ENCODE peak calls at places on chromosomes 13 and 19, in four cellular contexts. One of them, this sample, is unnamed.

GRCh38 chr19:3125900-3126524 is 9.8 kb upstream of the GNA15 start:
- DNase-seq in WTC11: peak
- DNase-seq in glutamatergic neuron: peak
- DNase-seq in Panc1: peak
- DNase-seq in this sample: peak

GRCh38 chr13:24147570-24147963 is 13.0 kb upstream of the SPATA13 start:
- DNase-seq in WTC11: no peak
- DNase-seq in Panc1: no peak
- DNase-seq in glutamatergic neuron: no peak
- DNase-seq in this sample: no peak

GRCh38 chr13:101941095-101941777 is 460.6 kb downstream of the FGF14 start:
- DNase-seq in Panc1: no peak
- DNase-seq in glutamatergic neuron: peak
- DNase-seq in WTC11: no peak
- DNase-seq in this sample: no peak

GRCh38 chr19:33794578-33795369 is 1.9 kb upstream of the KCTD15 start:
- DNase-seq in glutamatergic neuron: no peak
- DNase-seq in WTC11: peak
- DNase-seq in Panc1: no peak
- DNase-seq in this sample: no peak

GRCh38 chr19:44212865-44213346 is 574 bp downstream of the ZNF227 start:
- DNase-seq in glutamatergic neuron: no peak
- DNase-seq in Panc1: no peak
- DNase-seq in WTC11: no peak
- DNase-seq in this sample: no peak

GRCh38 chr13:32548837-32549236 is 10.2 kb upstream of the N4BP2L2 start:
- DNase-seq in glutamatergic neuron: no peak
- DNase-seq in WTC11: no peak
- DNase-seq in Panc1: no peak
- DNase-seq in this sample: no peak

GRCh38 chr13:112119192-112120030 is 52.5 kb downstream of the SOX1 start:
- DNase-seq in WTC11: no peak
- DNase-seq in glutamatergic neuron: no peak
- DNase-seq in Panc1: no peak
- DNase-seq in this sample: no peak

GRCh38 chr19:49952475-49952829 is 8.5 kb downstream of the SIGLEC11 start:
- DNase-seq in WTC11: no peak
- DNase-seq in Panc1: no peak
- DNase-seq in glutamatergic neuron: no peak
- DNase-seq in this sample: no peak

GRCh38 chr13:75507027-75508001 is 25.3 kb upstream of the TBC1D4 start:
- DNase-seq in Panc1: no peak
- DNase-seq in WTC11: no peak
- DNase-seq in glutamatergic neuron: no peak
- DNase-seq in this sample: no peak

GRCh38 chr13:40732658-40733057 is 38.3 kb downstream of the MRPS31 start:
- DNase-seq in Panc1: no peak
- DNase-seq in WTC11: no peak
- DNase-seq in glutamatergic neuron: no peak
- DNase-seq in this sample: no peak

GRCh38 chr19:18346091-18346490 is 5.7 kb downstream of the PGPEP1 start:
- DNase-seq in WTC11: peak
- DNase-seq in glutamatergic neuron: no peak
- DNase-seq in Panc1: no peak
- DNase-seq in this sample: no peak
- TF ChIP-seq CTCF in WTC11: no peak
- TF ChIP-seq CTCF in glutamatergic neuron: peak
- TF ChIP-seq CTCF in Panc1: no peak
- TF ChIP-seq CTCF in this sample: no peak

GRCh38 chr13:103758222-103758621 is 692.0 kb upstream of the SLC10A2 start:
- DNase-seq in WTC11: no peak
- DNase-seq in Panc1: no peak
- DNase-seq in glutamatergic neuron: no peak
- DNase-seq in this sample: no peak

GRCh38 chr13:103757361-103757760 is 691.1 kb upstream of the SLC10A2 start:
- DNase-seq in Panc1: no peak
- DNase-seq in glutamatergic neuron: no peak
- DNase-seq in WTC11: no peak
- DNase-seq in this sample: no peak

DNA sequence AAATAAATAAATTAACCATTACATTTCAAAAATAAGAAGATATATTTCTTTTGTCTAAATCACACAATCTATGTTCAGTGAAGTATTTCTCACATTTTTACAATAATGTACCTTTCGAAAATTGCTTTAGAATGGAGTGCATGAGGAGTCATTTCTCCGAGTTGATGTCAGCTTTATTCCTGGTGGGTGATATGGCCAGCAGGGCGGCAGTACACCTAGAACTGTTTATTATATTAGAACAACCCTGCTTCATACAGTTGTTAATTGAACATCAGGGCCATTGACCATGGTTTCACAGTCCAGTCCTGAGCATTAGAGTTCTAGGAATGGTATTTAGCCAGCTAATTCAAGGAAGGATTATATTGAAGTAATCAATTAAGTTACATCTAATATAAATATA is 696.3 kb upstream of the SLC10A2 start:
- DNase-seq in Panc1: no peak
- DNase-seq in WTC11: no peak
- DNase-seq in glutamatergic neuron: no peak
- DNase-seq in this sample: no peak
- TF ChIP-seq CTCF in Panc1: no peak
- TF ChIP-seq CTCF in WTC11: no peak
- TF ChIP-seq CTCF in glutamatergic neuron: peak
- TF ChIP-seq CTCF in this sample: no peak

DNA sequence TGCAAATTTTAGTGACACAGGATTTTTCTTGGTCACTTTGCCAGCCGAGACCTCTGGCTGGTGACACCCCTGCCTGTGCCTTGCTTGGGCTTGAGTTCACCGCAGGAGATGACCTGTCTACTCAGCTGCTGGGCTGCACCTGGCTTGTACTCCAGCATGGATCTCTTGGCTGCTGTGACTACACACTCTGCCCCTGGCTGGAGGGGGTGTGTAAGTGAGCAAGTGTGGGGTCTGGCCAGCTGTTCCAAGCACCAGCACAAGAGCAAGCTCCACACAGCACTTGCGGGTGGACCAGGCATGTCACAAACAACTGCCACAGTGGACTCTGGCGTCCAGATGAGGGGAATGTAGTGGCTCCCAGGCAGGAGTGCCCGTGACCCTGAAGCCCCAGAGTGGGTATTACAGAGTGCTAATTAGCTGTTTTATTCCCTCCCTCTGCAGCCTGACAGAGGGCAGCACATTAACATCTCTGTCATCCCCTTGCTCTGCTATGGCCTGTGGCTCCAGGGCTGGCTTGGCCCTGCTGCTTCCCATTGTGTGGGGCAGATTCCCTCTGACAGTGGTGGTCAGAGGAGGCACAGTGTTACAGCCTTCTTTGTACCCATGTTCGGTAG is 1387.2 kb downstream of the OLFM4 start:
- DNase-seq in WTC11: peak
- DNase-seq in glutamatergic neuron: no peak
- DNase-seq in Panc1: no peak
- DNase-seq in this sample: no peak
- TF ChIP-seq CTCF in WTC11: no peak
- TF ChIP-seq CTCF in glutamatergic neuron: no peak
- TF ChIP-seq CTCF in Panc1: no peak
- TF ChIP-seq CTCF in this sample: no peak

DNA sequence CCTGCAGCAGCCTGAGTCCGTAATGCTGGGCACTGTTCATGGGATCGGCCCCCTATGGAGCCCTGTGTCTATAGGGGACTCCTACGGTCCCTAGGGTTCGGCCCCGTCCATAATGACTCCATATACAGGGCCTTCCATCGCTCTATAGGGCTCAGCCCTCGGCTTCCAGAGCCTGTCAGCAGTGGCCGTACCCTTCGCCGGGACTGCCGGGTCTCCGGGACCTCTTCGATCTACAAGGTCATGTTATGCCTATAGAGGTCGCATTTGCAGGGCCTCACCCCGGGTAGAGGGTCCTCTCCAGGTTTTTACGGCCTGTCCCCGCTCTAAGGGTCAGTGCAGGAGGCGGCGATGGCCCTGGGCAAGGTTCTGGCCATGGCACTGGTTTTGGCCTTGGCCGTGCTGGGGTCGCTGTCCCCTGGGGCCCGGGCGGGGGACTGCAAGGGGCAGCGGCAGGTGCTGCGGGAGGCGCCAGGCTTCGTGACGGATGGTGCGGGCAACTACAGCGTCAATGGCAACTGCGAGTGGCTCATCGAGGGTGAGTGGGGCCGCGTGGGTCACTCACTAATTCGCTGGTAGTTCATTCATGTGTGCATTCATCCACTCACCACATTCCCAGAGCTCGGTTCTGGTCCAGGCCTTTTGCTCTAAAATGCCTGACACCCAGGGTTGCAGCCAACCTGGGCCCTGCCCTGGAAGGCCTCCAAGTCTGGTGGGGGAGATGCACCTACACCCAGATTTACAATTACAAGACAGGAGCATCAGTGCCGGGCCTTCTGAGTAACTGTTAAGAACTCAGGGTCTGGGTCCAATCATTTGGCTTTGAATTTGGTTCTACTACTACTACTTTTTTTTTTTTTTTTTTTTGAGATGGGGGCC is 699 bp downstream of the MEGF8 start:
- DNase-seq in WTC11: peak
- DNase-seq in glutamatergic neuron: peak
- DNase-seq in Panc1: no peak
- DNase-seq in this sample: no peak
- TF ChIP-seq CTCF in WTC11: no peak
- TF ChIP-seq CTCF in glutamatergic neuron: peak
- TF ChIP-seq CTCF in Panc1: no peak
- TF ChIP-seq CTCF in this sample: no peak

DNA sequence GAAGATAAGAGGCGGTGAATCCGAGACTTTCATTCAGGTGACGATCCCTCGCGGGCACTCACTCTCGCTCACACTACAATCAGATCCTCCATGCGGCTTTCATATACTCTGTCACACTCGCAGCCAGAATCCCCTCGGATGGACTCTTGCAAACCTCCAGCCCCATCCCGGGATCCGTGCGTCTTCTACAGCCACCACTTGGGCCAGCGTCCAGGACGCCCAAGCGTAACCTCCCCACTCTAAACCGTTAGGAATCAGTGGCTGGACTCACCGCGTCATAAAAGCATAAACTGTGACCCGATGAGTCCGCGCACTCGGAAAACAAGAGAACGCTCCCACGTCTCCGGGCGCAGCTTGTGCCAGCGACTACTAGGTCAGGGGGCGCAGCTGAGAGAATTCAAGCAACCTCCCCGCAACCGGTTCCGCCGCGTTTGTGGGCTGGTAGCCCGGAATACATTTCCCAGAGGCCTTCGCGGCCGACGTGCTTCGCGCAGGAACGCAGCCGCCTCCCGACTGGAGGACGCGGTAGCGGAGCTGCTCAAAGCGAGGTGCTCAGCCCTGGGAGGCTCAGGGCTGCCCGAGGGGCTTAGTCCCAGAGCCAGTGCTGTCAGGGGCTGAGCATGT is 27.6 kb downstream of the ZNF607 start:
- DNase-seq in WTC11: peak
- DNase-seq in Panc1: no peak
- DNase-seq in glutamatergic neuron: peak
- DNase-seq in this sample: peak
- TF ChIP-seq CTCF in WTC11: no peak
- TF ChIP-seq CTCF in Panc1: no peak
- TF ChIP-seq CTCF in glutamatergic neuron: no peak
- TF ChIP-seq CTCF in this sample: no peak

DNA sequence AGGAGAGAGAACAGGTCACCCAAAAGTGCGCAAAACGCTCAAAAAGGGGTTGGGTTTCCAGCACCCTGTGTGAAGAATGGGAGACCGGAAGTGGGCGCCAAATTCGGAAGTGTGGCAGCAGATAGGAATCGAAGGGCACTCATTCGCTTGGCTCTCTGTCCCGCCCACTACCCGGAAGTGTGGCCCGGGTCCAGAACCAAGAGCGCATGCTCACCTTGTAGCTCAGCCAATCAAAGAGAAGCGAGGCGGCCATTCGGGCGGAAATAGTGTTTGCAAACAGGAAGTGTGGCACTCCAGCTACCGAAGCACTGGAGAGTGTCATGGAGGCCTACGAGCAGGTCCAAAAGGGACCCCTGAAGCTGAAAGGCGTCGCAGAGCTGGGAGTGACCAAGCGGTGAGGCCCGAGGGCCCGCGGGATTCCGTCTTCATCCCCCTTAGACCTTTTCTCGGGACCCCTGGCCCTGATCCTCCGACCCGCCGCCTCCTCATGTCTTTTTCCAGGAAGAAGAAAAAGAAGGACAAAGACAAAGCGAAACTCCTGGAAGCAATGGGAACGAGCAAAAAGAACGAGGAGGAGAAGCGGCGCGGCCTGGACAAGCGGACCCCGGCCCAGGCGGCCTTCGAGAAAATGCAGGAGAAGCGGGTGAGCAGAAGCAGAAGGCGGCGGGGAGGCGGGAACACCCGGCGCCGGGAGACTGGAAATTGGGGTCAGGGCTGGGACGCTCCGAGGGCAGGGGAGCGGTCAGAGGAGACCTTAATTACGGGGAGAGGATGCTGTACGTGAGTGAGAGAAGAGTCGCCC is at the start of gene FAM32A:
- DNase-seq in WTC11: peak
- DNase-seq in Panc1: peak
- DNase-seq in glutamatergic neuron: peak
- DNase-seq in this sample: peak
- TF ChIP-seq CTCF in WTC11: peak
- TF ChIP-seq CTCF in Panc1: no peak
- TF ChIP-seq CTCF in glutamatergic neuron: no peak
- TF ChIP-seq CTCF in this sample: no peak

GRCh38 chr13:111049791-111050538 is 65.1 kb upstream of the ARHGEF7 start:
- DNase-seq in WTC11: peak
- DNase-seq in glutamatergic neuron: no peak
- DNase-seq in Panc1: no peak
- DNase-seq in this sample: no peak
- TF ChIP-seq CTCF in WTC11: no peak
- TF ChIP-seq CTCF in glutamatergic neuron: no peak
- TF ChIP-seq CTCF in Panc1: peak
- TF ChIP-seq CTCF in this sample: no peak

GRCh38 chr19:38647368-38647965 is at the start of gene ACTN4:
- DNase-seq in WTC11: peak
- DNase-seq in glutamatergic neuron: peak
- DNase-seq in Panc1: peak
- DNase-seq in this sample: peak

GRCh38 chr19:38649305-38650179 is 2.1 kb downstream of the ACTN4 start:
- DNase-seq in WTC11: no peak
- DNase-seq in glutamatergic neuron: no peak
- DNase-seq in Panc1: no peak
- DNase-seq in this sample: no peak

GRCh38 chr19:38650180-38650775 is 2.8 kb downstream of the ACTN4 start:
- DNase-seq in glutamatergic neuron: no peak
- DNase-seq in WTC11: no peak
- DNase-seq in Panc1: no peak
- DNase-seq in this sample: no peak

GRCh38 chr19:38647966-38648788 is 728 bp downstream of the ACTN4 start:
- DNase-seq in glutamatergic neuron: no peak
- DNase-seq in Panc1: no peak
- DNase-seq in WTC11: no peak
- DNase-seq in this sample: no peak

DNA sequence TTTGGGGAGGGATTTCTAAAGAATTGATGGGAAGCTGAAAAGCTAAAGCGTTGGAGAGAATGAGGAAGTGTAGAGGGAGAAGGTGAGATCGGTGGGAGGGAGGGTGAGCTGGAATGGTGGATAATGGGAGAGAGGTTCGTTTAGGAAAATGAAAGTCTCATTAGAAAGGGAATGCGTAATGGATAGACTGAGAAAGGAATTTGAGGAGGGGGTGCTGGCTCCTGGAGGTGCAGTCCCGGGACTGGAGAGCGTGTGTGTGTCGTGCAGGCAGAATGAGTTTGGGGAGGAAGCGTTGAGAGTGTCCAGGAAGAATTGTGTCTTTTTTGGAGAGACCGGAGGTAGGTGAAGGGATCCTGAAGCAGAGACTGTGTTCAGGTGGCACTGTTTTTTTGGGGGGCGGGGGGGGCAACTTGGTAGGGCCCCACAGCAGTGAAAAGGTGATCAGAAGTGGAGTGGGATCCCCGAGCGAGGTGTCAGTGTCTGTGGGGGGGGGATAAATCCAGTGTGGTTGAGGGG is 1.4 kb downstream of the ACTN4 start:
- DNase-seq in WTC11: no peak
- DNase-seq in Panc1: no peak
- DNase-seq in glutamatergic neuron: no peak
- DNase-seq in this sample: no peak
- TF ChIP-seq CTCF in WTC11: no peak
- TF ChIP-seq CTCF in Panc1: no peak
- TF ChIP-seq CTCF in glutamatergic neuron: no peak
- TF ChIP-seq CTCF in this sample: no peak